ENCODE peak calls at places on chromosomes 4 and X, in five cellular contexts. L is HFFc6, J is ureter, Y is kidney glomerular epithelial cell, N is glutamatergic neuron. S is an unnamed sample.

GRCh38 chrX:70592091-70592490 is 147.5 kb downstream of the DLG3 start:
- DNase-seq in L (peak), J (no peak), Y (no peak), N (no peak), S (peak)

GRCh38 chrX:40855411-40855810 is 120.1 kb upstream of the MED14 start:
- DNase-seq in L (peak), J (no peak), Y (no peak), N (no peak), S (no peak)

GRCh38 chr4:147830987-147831386 is 99.1 kb downstream of the ARHGAP10 start:
- DNase-seq in L (peak), J (no peak), Y (peak), N (no peak), S (peak)

GRCh38 chrX:45851434-45851991 is 650.8 kb upstream of the DIPK2B start:
- DNase-seq in L (no peak), J (peak), Y (peak), N (peak), S (peak)

GRCh38 chr4:15778191-15778741 is at the start of gene CD38:
- DNase-seq in L (no peak), J (peak), Y (no peak), N (peak), S (no peak)

GRCh38 chrX:68045008-68045577 is 388.2 kb downstream of the OPHN1 start:
- DNase-seq in L (peak), J (no peak), Y (no peak), N (no peak), S (no peak)

GRCh38 chr4:152255437-152255836 is 280.5 kb downstream of the FBXW7 start:
- DNase-seq in L (no peak), J (no peak), Y (no peak), N (no peak), S (peak)

GRCh38 chrX:38654302-38654701 is 93.0 kb downstream of the TSPAN7 start:
- DNase-seq in L (peak), J (no peak), Y (peak), N (no peak), S (no peak)

GRCh38 chrX:13427441-13428054 is 107.7 kb upstream of the ATXN3L start:
- DNase-seq in L (no peak), J (no peak), Y (no peak), N (no peak), S (no peak)